ENCODE peak calls at places on chromosomes 16 and 17, in eight cellular contexts. H is transverse colon, B is uterus, S is psoas muscle, K is OCI-LY7, C is upper lobe of right lung, Z is right lobe of liver, U is heart right ventricle. X is an unnamed sample. For H3K4me1, the result is how much of the 10 kb centered on the place peaks cover.

GRCh38 chr17:77375917-77376651 is 235.3 kb downstream of the SEC14L1 start:
- DNase-seq in S (no peak), B (peak), U (no peak), Z (no peak), C (no peak), H (peak), K (no peak), X (no peak)

GRCh38 chr16:81485225-81485624 is 40.6 kb downstream of the CMIP start:
- DNase-seq in Z (no peak), B (no peak), S (no peak), H (no peak), U (no peak), C (no peak), K (no peak), X (no peak)

GRCh38 chr17:63193827-63194226 is 227.8 kb downstream of the TANC2 start:
- DNase-seq in U (no peak), H (no peak), K (no peak), Z (no peak), B (no peak), S (no peak), C (no peak), X (no peak)

GRCh38 chr16:3998793-3999478 is 117.3 kb downstream of the ADCY9 start:
- DNase-seq in B (peak), K (no peak), Z (no peak), U (no peak), H (no peak), S (peak), C (no peak), X (no peak)

GRCh38 chr17:34154916-34155730 is 100.0 kb upstream of the CCL2 start:
- DNase-seq in K (no peak), B (no peak), S (no peak), C (no peak), H (no peak), Z (no peak), U (no peak), X (no peak)

GRCh38 chr17:18364166-18364565 is 816 bp upstream of the SHMT1 start:
- DNase-seq in S (no peak), Z (no peak), K (no peak), U (no peak), B (no peak), C (no peak), H (no peak), X (no peak)

GRCh38 chr17:19309701-19310100 is 52.8 kb downstream of the B9D1 start:
- DNase-seq in Z (no peak), C (no peak), H (no peak), S (no peak), B (no peak), K (no peak), U (no peak), X (no peak)

GRCh38 chr17:3385869-3386816 is at the start of gene OR3A2:
- DNase-seq in K (no peak), U (no peak), Z (no peak), H (no peak), C (no peak), S (no peak), B (no peak), X (no peak)

GRCh38 chr16:74438492-74438979 is 17.3 kb upstream of the CLEC18B start:
- DNase-seq in H (no peak), C (no peak), U (no peak), Z (no peak), S (no peak), B (no peak), K (no peak), X (no peak)

GRCh38 chr17:36188891-36189306 is 7.7 kb downstream of the CCL3L1 start:
- DNase-seq in S (no peak), H (peak), C (no peak), B (no peak), U (no peak), K (peak), Z (no peak), X (no peak)

GRCh38 chr17:78805301-78805700 is 23.2 kb upstream of the CYTH1 start:
- DNase-seq in B (no peak), Z (no peak), C (no peak), K (no peak), S (no peak), U (no peak), H (peak), X (no peak)

GRCh38 chr16:14111713-14112538 is 40.8 kb downstream of the MRTFB start:
- DNase-seq in K (no peak), U (peak), H (peak), S (peak), Z (peak), C (no peak), B (peak), X (peak)

GRCh38 chr16:76265434-76266045 is 11.7 kb upstream of the CNTNAP4 start:
- DNase-seq in Z (no peak), B (no peak), S (no peak), K (peak), U (no peak), C (no peak), H (peak), X (peak)

GRCh38 chr17:73819440-73820395 is 175.5 kb upstream of the SDK2 start:
- DNase-seq in B (no peak), K (no peak), U (no peak), C (no peak), Z (no peak), H (no peak), S (no peak), X (no peak)

GRCh38 chr17:40361063-40361924 is 3.2 kb downstream of the GJD3 start:
- DNase-seq in C (no peak), S (no peak), Z (no peak), K (no peak), U (no peak), H (no peak), B (no peak), X (no peak)

GRCh38 chr17:42879596-42879985 is 21.0 kb upstream of the G6PC1 start:
- DNase-seq in B (no peak), C (no peak), S (no peak), H (no peak), U (no peak), Z (no peak), K (no peak), X (no peak)

GRCh38 chr17:42881768-42882565 is 18.6 kb upstream of the G6PC1 start:
- DNase-seq in S (no peak), B (no peak), K (no peak), C (no peak), Z (no peak), H (no peak), U (no peak), X (no peak)

GRCh38 chr17:42880776-42881175 is 19.8 kb upstream of the G6PC1 start:
- DNase-seq in K (no peak), C (no peak), S (no peak), U (no peak), B (no peak), H (no peak), Z (no peak), X (no peak)

GRCh38 chr17:42886283-42887176 is 14.1 kb upstream of the G6PC1 start:
- DNase-seq in U (no peak), Z (peak), C (no peak), H (no peak), B (no peak), K (no peak), S (no peak), X (no peak)

GRCh38 chr17:42883802-42884553 is 16.6 kb upstream of the G6PC1 start:
- DNase-seq in U (no peak), H (no peak), K (no peak), B (no peak), S (no peak), Z (no peak), C (no peak), X (peak)
- H3K4me1 ChIP-seq in U (under half), H (under half), K (under half), B (under half), S (under half), Z (under half), C (under half), X (under half)

GRCh38 chr17:10046786-10047609 is 141.9 kb upstream of the RCVRN start:
- DNase-seq in U (no peak), H (no peak), B (no peak), Z (no peak), C (no peak), S (no peak), K (no peak), X (no peak)
- H3K27ac ChIP-seq in U (peak), H (peak), B (no peak), Z (no peak), C (no peak), S (no peak), K (no peak), X (no peak)

GRCh38 chr16:49281843-49282642 is 405 bp upstream of the CBLN1 start:
- DNase-seq in K (peak), Z (peak), C (peak), B (peak), U (peak), S (peak), H (peak), X (peak)
- TF ChIP-seq CTCF in K (peak), Z (peak), C (no peak), B (no peak), U (peak), S (peak), H (peak), X (peak)

DNA sequence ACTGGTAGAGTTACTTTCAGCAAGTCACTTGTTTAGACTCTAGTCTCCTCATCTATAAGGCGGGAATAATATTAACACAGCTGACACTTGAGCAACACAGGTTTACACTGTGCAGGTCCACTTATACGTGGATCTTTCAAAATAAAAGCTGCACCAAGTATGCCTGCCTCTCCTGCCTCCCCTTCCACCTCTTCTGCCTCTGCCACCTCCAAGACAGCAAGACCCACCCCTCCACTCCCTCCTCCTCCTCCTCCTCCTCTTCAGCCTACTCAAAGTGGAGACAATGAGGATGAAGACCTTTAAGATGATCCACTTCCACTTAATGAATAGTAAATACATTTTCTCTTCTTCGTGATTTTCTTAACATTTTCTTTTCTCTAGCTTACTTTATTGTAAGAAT is 285.6 kb downstream of the FTO start:
- DNase-seq in U (no peak), B (no peak), K (no peak), H (no peak), S (no peak), C (no peak), Z (no peak), X (no peak)
- H3K4me1 ChIP-seq in U (under half), B (under half), K (under half), H (under half), S (under half), C (under half), Z (under half), X (under half)

GRCh38 chr17:80639658-80640057 is 95.0 kb downstream of the RPTOR start:
- DNase-seq in U (no peak), H (no peak), Z (no peak), B (no peak), S (no peak), K (no peak), C (no peak), X (no peak)

GRCh38 chr17:80636356-80637285 is 92.0 kb downstream of the RPTOR start:
- DNase-seq in U (no peak), C (no peak), Z (no peak), K (no peak), S (no peak), B (no peak), H (no peak), X (no peak)

GRCh38 chr17:80637286-80637703 is 92.7 kb downstream of the RPTOR start:
- DNase-seq in C (no peak), U (no peak), B (no peak), H (no peak), S (no peak), Z (no peak), K (no peak), X (no peak)

GRCh38 chr17:80643700-80644099 is 99.1 kb downstream of the RPTOR start:
- DNase-seq in Z (no peak), U (no peak), C (no peak), S (no peak), H (no peak), K (no peak), B (no peak), X (no peak)

DNA sequence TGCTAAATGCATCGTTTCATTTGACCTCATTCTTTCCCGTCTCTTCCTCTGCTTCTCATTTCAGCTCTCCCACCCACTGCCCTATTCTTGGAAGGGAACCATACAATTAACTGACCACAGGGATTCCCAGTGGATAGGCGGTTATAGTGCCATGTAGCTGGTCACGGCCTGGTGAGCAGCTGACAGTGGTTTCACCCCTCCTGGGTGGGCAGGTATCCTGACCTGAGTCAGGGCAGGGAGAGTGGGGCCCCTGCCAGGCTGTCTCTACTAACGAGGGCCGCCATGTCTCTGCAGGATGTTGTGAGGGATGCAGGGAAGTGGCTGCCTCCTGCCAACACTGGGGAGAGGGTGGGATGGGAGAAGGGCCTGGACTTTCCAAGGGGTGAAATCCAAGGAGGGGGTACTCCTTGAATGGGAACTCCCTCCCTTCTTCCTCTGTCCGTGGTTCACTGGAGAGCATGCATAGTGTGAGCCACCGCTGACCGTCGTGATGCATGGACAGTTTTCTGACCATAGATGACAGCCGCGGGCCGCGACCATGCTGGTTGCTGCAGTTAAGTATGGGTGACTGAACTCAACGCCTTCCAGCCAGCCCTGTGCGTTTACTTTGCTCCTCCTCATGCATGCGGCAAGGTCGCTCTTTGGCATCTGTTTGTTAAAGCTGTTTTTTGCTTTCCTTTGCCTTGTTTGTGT is 95.9 kb downstream of the RPTOR start:
- DNase-seq in S (no peak), C (no peak), Z (no peak), B (no peak), H (no peak), K (no peak), U (no peak), X (no peak)
- H3K27ac ChIP-seq in S (no peak), C (no peak), Z (no peak), B (no peak), H (no peak), K (no peak), U (no peak), X (no peak)

DNA sequence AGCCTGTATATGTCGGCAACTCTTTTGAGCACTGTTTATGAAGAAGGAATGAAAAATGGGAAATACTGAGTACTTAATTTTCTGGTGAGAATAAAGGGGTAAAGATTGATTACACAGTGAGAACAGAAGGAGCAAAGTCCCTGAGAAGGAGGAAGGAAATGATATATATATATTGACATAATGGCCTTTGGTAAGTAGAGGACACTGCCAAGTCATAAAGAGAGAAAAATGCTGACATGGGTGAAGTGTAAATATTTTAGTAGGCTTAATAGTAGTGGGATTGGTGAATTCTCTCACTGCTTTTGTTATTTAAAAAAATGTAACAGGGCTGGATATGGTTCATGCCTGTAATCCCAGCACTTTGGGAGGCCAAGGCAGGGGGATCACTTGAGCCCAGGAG is 16.2 kb downstream of the VMP1 start:
- DNase-seq in S (no peak), B (no peak), H (no peak), Z (no peak), C (no peak), U (no peak), K (no peak), X (no peak)
- TF ChIP-seq CTCF in S (no peak), B (no peak), H (no peak), Z (no peak), C (no peak), U (no peak), K (no peak), X (no peak)

DNA sequence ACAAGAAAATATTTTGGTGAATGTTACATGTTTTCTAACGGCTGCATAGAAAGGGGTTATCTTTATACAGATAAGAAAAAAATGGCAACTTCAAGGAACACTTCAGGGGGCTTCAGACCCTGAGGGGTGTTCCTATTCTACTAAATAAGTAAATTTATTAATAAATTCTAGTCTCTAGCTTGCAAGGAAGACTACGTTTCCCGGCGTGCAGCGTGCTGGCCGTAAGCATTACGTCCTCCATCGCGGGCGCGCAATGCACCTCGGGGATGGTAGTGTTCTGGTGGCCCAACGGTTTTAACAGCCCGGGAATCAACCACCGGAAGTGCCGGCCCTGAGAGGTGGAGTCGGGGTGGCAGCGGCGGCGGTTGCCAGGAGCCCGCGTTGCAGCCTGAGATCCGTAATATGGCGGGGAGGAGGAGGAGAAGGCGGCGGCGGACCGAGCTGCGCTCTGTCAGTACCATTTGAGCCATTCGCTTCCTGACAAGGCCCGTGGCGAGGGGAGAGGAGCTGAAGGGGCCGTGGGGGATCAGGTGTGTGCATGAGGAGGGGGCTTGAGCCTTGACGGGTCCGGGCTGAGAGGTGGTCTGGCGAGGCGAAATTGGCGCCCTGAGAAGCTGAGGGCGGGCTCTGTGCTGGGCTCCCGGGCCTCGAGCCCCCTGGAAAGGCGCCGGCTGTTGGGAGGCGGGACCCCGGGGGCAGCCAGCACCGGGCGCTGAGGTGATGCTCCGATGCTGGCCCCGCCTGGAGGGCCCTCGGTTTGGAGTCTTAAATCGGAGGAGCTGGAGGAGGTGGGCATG is at the start of gene CCP110:
- DNase-seq in H (peak), B (peak), U (peak), K (peak), C (peak), S (peak), Z (peak), X (peak)
- H3K4me1 ChIP-seq in H (under half), B (under half), U (under half), K (half or more), C (under half), S (under half), Z (under half), X (under half)

DNA sequence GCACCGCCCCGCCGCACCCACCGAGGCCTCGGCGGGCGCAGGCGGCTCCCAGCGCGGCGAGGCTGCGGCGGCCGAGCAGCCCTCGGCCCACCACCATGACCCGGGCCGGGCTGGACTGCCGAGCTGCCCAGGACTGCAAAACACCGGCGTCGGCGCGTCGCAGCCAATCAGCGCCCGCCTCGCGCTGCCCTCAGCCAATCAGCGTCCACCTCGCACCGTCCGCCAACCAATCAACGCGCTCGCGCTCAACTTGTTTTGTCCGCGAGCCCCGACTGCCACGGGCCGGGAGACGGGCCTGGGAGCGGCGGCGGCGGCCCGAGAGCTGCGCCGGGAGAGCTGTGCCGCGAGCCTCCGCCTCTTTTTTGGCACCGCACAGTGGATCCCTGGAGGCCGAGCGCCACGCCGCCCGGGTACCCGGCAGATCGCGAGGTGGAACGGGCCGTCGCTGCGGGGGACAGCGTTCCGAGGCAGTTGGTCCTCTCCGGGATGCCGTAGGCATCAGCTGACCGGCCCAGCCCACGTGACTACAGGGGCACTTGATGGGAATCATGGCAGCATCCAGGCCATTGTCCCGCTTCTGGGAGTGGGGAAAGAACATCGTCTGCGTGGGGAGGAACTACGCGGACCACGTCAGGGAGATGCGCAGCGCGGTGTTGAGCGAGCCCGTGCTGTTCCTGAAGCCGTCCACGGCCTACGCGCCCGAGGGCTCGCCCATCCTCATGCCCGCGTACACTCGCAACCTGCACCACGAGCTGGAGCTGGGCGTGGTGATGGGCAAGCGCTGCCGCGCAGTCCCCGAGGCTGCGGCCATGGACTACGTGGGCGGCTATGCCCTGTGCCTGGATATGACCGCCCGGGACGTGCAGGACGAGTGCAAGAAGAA is at the start of the genes FAHD1 and HAGH:
- DNase-seq in Z (peak), C (peak), B (peak), K (peak), U (peak), S (peak), H (peak), X (peak)
- H3K27ac ChIP-seq in Z (peak), C (peak), B (peak), K (no peak), U (peak), S (peak), H (peak), X (peak)

DNA sequence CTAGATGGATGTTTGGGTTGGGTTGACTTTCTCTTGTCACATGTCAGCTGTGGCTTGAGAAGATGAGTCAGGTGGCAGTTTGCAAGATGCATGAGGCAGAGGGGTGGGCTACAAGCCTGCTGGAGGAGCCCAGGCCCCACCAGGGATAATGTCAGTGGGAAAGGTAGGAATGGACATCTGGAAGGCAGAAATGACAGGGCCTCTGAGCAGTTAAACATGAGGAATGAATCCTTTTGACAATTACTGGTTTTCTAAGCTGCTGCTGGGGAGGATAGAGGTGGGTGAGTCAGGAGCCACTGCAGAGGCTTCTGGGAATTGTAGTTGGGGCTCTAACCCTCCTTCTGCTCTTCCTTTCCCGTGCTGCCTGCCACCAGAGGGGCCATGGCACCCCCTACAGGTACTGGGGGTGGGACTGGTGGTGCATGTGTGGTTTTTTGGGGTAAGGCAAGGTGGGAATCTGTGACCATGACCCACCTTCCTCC is 15.7 kb downstream of the SLC52A1 start:
- DNase-seq in B (no peak), K (peak), C (no peak), H (no peak), Z (no peak), S (no peak), U (no peak), X (no peak)
- TF ChIP-seq CTCF in B (no peak), K (peak), C (no peak), H (no peak), Z (no peak), S (no peak), U (no peak), X (peak)